ENCODE peak calls at places on chromosomes 1 and 21, in six cellular contexts. One of them, this sample, is unnamed.

GRCh38 chr1:65209005-65209885 is 61.2 kb downstream of the AK4 start:
- DNase-seq in HepG2: peak
- DNase-seq in K562: peak
- DNase-seq in GM12878: no peak
- DNase-seq in endothelial cell of umbilical vein: peak
- DNase-seq in A549: peak
- DNase-seq in this sample: peak

GRCh38 chr1:25066731-25067520 is 136.8 kb upstream of the RUNX3 start:
- DNase-seq in A549: no peak
- DNase-seq in K562: no peak
- DNase-seq in HepG2: no peak
- DNase-seq in endothelial cell of umbilical vein: no peak
- DNase-seq in GM12878: no peak
- DNase-seq in this sample: no peak

GRCh38 chr1:243505986-243506689 is 250.3 kb downstream of the SDCCAG8 start:
- DNase-seq in GM12878: no peak
- DNase-seq in HepG2: peak
- DNase-seq in A549: no peak
- DNase-seq in endothelial cell of umbilical vein: no peak
- DNase-seq in K562: peak
- DNase-seq in this sample: peak

GRCh38 chr1:175757381-175758015 is 14.1 kb upstream of the TNR start:
- DNase-seq in GM12878: no peak
- DNase-seq in endothelial cell of umbilical vein: peak
- DNase-seq in A549: peak
- DNase-seq in K562: peak
- DNase-seq in HepG2: no peak
- DNase-seq in this sample: peak

GRCh38 chr1:49016030-49016991 is 239.6 kb upstream of the BEND5 start:
- DNase-seq in K562: no peak
- DNase-seq in GM12878: no peak
- DNase-seq in A549: no peak
- DNase-seq in HepG2: no peak
- DNase-seq in endothelial cell of umbilical vein: no peak
- DNase-seq in this sample: no peak

GRCh38 chr1:158654570-158654969 is 31.9 kb downstream of the SPTA1 start:
- DNase-seq in endothelial cell of umbilical vein: peak
- DNase-seq in GM12878: no peak
- DNase-seq in A549: no peak
- DNase-seq in HepG2: no peak
- DNase-seq in K562: peak
- DNase-seq in this sample: peak

GRCh38 chr1:172163479-172164215 is 256.8 kb upstream of the C1orf105 start:
- DNase-seq in K562: no peak
- DNase-seq in GM12878: no peak
- DNase-seq in A549: no peak
- DNase-seq in endothelial cell of umbilical vein: no peak
- DNase-seq in HepG2: no peak
- DNase-seq in this sample: no peak

GRCh38 chr1:65630855-65631254 is 161.8 kb upstream of the PDE4B start:
- DNase-seq in endothelial cell of umbilical vein: peak
- DNase-seq in HepG2: no peak
- DNase-seq in GM12878: no peak
- DNase-seq in A549: no peak
- DNase-seq in K562: no peak
- DNase-seq in this sample: no peak

GRCh38 chr1:71640131-71640530 is 559.3 kb upstream of the ZRANB2 start:
- DNase-seq in K562: no peak
- DNase-seq in GM12878: no peak
- DNase-seq in HepG2: no peak
- DNase-seq in A549: no peak
- DNase-seq in endothelial cell of umbilical vein: no peak
- DNase-seq in this sample: no peak

GRCh38 chr1:57637155-57637554 is 213.3 kb upstream of the DAB1 start:
- DNase-seq in GM12878: no peak
- DNase-seq in A549: no peak
- DNase-seq in K562: no peak
- DNase-seq in endothelial cell of umbilical vein: no peak
- DNase-seq in HepG2: no peak
- DNase-seq in this sample: no peak

GRCh38 chr1:228496084-228496483 is 8.9 kb downstream of the RNF187 start:
- DNase-seq in GM12878: no peak
- DNase-seq in endothelial cell of umbilical vein: no peak
- DNase-seq in K562: no peak
- DNase-seq in A549: no peak
- DNase-seq in HepG2: no peak
- DNase-seq in this sample: no peak

GRCh38 chr1:156124557-156125483 is 10.3 kb downstream of the LMNA start:
- DNase-seq in endothelial cell of umbilical vein: no peak
- DNase-seq in K562: peak
- DNase-seq in HepG2: no peak
- DNase-seq in A549: peak
- DNase-seq in GM12878: peak
- DNase-seq in this sample: peak

GRCh38 chr1:84541679-84542078 is 32.6 kb downstream of the CTBS start:
- DNase-seq in HepG2: no peak
- DNase-seq in GM12878: no peak
- DNase-seq in endothelial cell of umbilical vein: no peak
- DNase-seq in A549: peak
- DNase-seq in K562: peak
- DNase-seq in this sample: peak

GRCh38 chr1:236181059-236181458 is 38.7 kb downstream of the GPR137B start:
- DNase-seq in K562: no peak
- DNase-seq in endothelial cell of umbilical vein: no peak
- DNase-seq in HepG2: no peak
- DNase-seq in GM12878: no peak
- DNase-seq in A549: no peak
- DNase-seq in this sample: no peak

GRCh38 chr1:166145496-166145895 is 21.3 kb downstream of the FAM78B start:
- DNase-seq in K562: no peak
- DNase-seq in endothelial cell of umbilical vein: no peak
- DNase-seq in HepG2: no peak
- DNase-seq in A549: no peak
- DNase-seq in GM12878: no peak
- DNase-seq in this sample: no peak

GRCh38 chr21:21101911-21102310 is 103.7 kb downstream of the NCAM2 start:
- DNase-seq in K562: peak
- DNase-seq in HepG2: peak
- DNase-seq in GM12878: no peak
- DNase-seq in A549: no peak
- DNase-seq in endothelial cell of umbilical vein: no peak
- DNase-seq in this sample: peak

GRCh38 chr1:95021794-95022193 is 51.0 kb downstream of the ALG14 start:
- DNase-seq in endothelial cell of umbilical vein: peak
- DNase-seq in HepG2: no peak
- DNase-seq in A549: no peak
- DNase-seq in K562: no peak
- DNase-seq in GM12878: no peak
- DNase-seq in this sample: no peak

GRCh38 chr1:233790662-233791371 is 113.7 kb upstream of the SLC35F3 start:
- DNase-seq in A549: peak
- DNase-seq in endothelial cell of umbilical vein: peak
- DNase-seq in HepG2: peak
- DNase-seq in GM12878: peak
- DNase-seq in K562: peak
- DNase-seq in this sample: peak

GRCh38 chr1:22888320-22889075 is 84.2 kb downstream of the LACTBL1 start:
- DNase-seq in A549: no peak
- DNase-seq in GM12878: no peak
- DNase-seq in K562: no peak
- DNase-seq in endothelial cell of umbilical vein: peak
- DNase-seq in HepG2: no peak
- DNase-seq in this sample: no peak

GRCh38 chr1:213276236-213276635 is 225.2 kb downstream of the RPS6KC1 start:
- DNase-seq in HepG2: peak
- DNase-seq in GM12878: no peak
- DNase-seq in A549: no peak
- DNase-seq in K562: no peak
- DNase-seq in endothelial cell of umbilical vein: no peak
- DNase-seq in this sample: no peak

GRCh38 chr1:57544345-57544744 is 120.5 kb upstream of the DAB1 start:
- DNase-seq in A549: no peak
- DNase-seq in endothelial cell of umbilical vein: no peak
- DNase-seq in GM12878: no peak
- DNase-seq in K562: no peak
- DNase-seq in HepG2: no peak
- DNase-seq in this sample: no peak

GRCh38 chr1:205188132-205188531 is 23.4 kb downstream of the DSTYK start:
- DNase-seq in A549: peak
- DNase-seq in K562: no peak
- DNase-seq in HepG2: no peak
- DNase-seq in endothelial cell of umbilical vein: no peak
- DNase-seq in GM12878: no peak
- DNase-seq in this sample: no peak

GRCh38 chr1:111725192-111725591 is 14.0 kb downstream of the INKA2 start:
- DNase-seq in GM12878: no peak
- DNase-seq in endothelial cell of umbilical vein: no peak
- DNase-seq in HepG2: no peak
- DNase-seq in A549: no peak
- DNase-seq in K562: no peak
- DNase-seq in this sample: no peak

DNA sequence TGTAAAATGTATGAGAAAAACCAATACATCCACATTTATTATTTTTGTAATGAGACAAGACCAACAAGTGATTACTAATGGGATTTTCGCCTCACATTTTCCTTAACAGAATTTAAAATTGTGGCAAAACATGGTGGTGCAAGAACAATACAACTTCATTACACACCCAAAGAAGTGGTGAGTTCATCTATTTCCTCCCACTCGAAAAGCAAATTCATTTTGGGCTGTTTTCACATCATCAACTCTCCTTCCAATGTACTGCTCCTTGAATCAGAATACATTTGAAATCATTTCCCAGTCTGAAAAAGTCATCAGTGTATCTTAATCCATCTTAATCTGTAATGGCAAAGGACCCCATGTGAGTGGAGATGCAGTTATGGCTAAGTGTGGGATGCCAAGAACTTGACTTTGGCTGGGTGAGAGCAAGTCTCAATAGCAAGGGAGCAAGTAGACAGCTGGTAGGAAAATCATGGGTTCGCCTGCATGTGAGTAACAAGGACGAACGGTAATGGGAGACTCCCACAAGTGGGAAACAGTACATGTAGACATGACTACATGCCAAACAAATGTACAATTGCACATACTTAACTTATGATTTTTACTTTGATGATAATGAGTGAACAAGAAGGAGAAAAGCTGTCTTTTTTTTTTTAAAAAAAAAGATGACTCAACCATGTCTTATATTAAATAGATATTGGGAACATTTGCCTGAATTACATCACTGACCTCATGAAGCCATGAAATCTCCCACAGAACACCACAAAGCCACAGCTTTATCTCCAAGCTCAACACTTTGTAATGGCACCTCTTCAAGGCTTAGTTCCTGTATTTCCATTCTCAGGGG is 46.0 kb downstream of the RUNX1 start:
- DNase-seq in HepG2: no peak
- DNase-seq in A549: no peak
- DNase-seq in endothelial cell of umbilical vein: no peak
- DNase-seq in K562: no peak
- DNase-seq in GM12878: no peak
- DNase-seq in this sample: peak
- TF ChIP-seq MYC in HepG2: no peak
- TF ChIP-seq MYC in A549: no peak
- TF ChIP-seq MYC in endothelial cell of umbilical vein: no peak
- TF ChIP-seq MYC in K562: no peak
- TF ChIP-seq MYC in GM12878: no peak
- TF ChIP-seq MYC in this sample: no peak

GRCh38 chr1:206722751-206723499 is 38.2 kb downstream of the MAPKAPK2 start:
- DNase-seq in A549: no peak
- DNase-seq in K562: no peak
- DNase-seq in HepG2: no peak
- DNase-seq in GM12878: no peak
- DNase-seq in endothelial cell of umbilical vein: no peak
- DNase-seq in this sample: no peak

GRCh38 chr1:206725053-206725963 is 40.6 kb downstream of the MAPKAPK2 start:
- DNase-seq in GM12878: no peak
- DNase-seq in HepG2: peak
- DNase-seq in A549: peak
- DNase-seq in endothelial cell of umbilical vein: peak
- DNase-seq in K562: peak
- DNase-seq in this sample: peak

GRCh38 chr1:206727981-206728380 is 42.6 kb upstream of the IL19 start:
- DNase-seq in GM12878: no peak
- DNase-seq in A549: no peak
- DNase-seq in endothelial cell of umbilical vein: no peak
- DNase-seq in HepG2: no peak
- DNase-seq in K562: no peak
- DNase-seq in this sample: no peak

GRCh38 chr1:206721454-206721853 is 36.7 kb downstream of the MAPKAPK2 start:
- DNase-seq in GM12878: no peak
- DNase-seq in HepG2: no peak
- DNase-seq in A549: no peak
- DNase-seq in K562: no peak
- DNase-seq in endothelial cell of umbilical vein: no peak
- DNase-seq in this sample: no peak

GRCh38 chr1:206723500-206724472 is 39.1 kb downstream of the MAPKAPK2 start:
- DNase-seq in A549: peak
- DNase-seq in endothelial cell of umbilical vein: no peak
- DNase-seq in GM12878: no peak
- DNase-seq in K562: no peak
- DNase-seq in HepG2: no peak
- DNase-seq in this sample: peak
- TF ChIP-seq POLR2A in A549: peak
- TF ChIP-seq POLR2A in endothelial cell of umbilical vein: no peak
- TF ChIP-seq POLR2A in GM12878: peak
- TF ChIP-seq POLR2A in K562: no peak
- TF ChIP-seq POLR2A in HepG2: no peak
- TF ChIP-seq POLR2A in this sample: no peak

DNA sequence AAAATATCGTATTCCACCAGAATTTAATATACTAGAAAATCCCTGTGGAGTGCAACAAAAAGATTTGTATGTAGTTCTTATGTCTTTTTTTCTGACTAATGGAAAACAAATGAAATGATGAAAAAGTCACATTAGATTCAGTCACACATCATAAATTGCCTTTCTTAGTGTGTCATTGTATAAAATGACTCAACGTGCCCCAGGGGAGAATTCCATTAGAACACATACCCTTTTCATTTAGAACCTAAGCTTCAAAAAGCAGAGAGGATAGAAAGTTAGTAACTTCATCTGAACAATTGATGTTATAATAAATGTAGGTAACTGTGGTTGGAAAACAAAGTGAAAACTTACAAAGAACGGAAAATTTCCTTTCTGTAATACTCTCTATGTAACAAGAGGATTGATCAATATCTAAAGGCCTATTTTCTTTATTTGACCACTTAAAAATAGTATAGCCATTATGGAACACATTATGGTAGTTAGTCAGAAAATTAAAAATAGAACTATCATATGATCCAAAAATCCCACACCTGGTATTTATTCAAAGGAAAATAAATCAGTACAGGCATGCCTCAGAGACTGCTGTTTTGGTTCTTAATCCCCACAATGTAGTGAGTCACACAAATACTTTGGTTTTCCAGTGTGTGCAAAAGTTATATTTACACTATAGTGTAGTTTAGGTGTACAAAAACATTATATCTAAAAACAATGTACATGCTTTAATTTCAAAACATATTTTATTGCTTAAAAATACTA is 1016.1 kb downstream of the KCNT2 start:
- DNase-seq in endothelial cell of umbilical vein: no peak
- DNase-seq in K562: no peak
- DNase-seq in HepG2: no peak
- DNase-seq in A549: peak
- DNase-seq in GM12878: no peak
- DNase-seq in this sample: no peak
- TF ChIP-seq MYC in endothelial cell of umbilical vein: no peak
- TF ChIP-seq MYC in K562: no peak
- TF ChIP-seq MYC in HepG2: no peak
- TF ChIP-seq MYC in A549: no peak
- TF ChIP-seq MYC in GM12878: no peak
- TF ChIP-seq MYC in this sample: no peak

GRCh38 chr21:15065381-15066230 is 806 bp upstream of the NRIP1 start:
- DNase-seq in K562: peak
- DNase-seq in A549: peak
- DNase-seq in GM12878: no peak
- DNase-seq in HepG2: peak
- DNase-seq in endothelial cell of umbilical vein: peak
- DNase-seq in this sample: peak
- TF ChIP-seq POLR2A in K562: peak
- TF ChIP-seq POLR2A in A549: peak
- TF ChIP-seq POLR2A in GM12878: peak
- TF ChIP-seq POLR2A in HepG2: peak
- TF ChIP-seq POLR2A in endothelial cell of umbilical vein: peak
- TF ChIP-seq POLR2A in this sample: no peak

This sample was measured in NB4.